ENCODE peak calls at places on chromosomes 11 and 22, in six cellular contexts. One of them, this sample, is unnamed.

GRCh38 chr11:126510621-126511370 is 155.3 kb downstream of the ST3GAL4 start:
- DNase-seq in small intestine: no peak
- DNase-seq in left ventricle myocardium inferior: no peak
- DNase-seq in body of pancreas: no peak
- DNase-seq in fibroblast of lung: no peak
- DNase-seq in mesendoderm: peak; percentile 15
- DNase-seq in this sample: no peak

GRCh38 chr11:86138958-86139357 is 70.1 kb upstream of the PICALM start:
- DNase-seq in fibroblast of lung: no peak
- DNase-seq in mesendoderm: no peak
- DNase-seq in body of pancreas: no peak
- DNase-seq in left ventricle myocardium inferior: no peak
- DNase-seq in small intestine: no peak
- DNase-seq in this sample: peak; percentile 51

GRCh38 chr11:62710001-62710345 is 2.5 kb downstream of the GNG3 start:
- DNase-seq in mesendoderm: no peak
- DNase-seq in body of pancreas: no peak
- DNase-seq in left ventricle myocardium inferior: no peak
- DNase-seq in small intestine: peak; percentile 59
- DNase-seq in fibroblast of lung: peak; percentile 55
- DNase-seq in this sample: peak; percentile 57

GRCh38 chr11:1530686-1531256 is 41.3 kb downstream of the DUSP8 start:
- DNase-seq in mesendoderm: no peak
- DNase-seq in left ventricle myocardium inferior: no peak
- DNase-seq in fibroblast of lung: no peak
- DNase-seq in small intestine: no peak
- DNase-seq in body of pancreas: no peak
- DNase-seq in this sample: no peak

GRCh38 chr22:20232781-20233180 is 35.3 kb downstream of the RTN4R start:
- DNase-seq in mesendoderm: no peak
- DNase-seq in body of pancreas: no peak
- DNase-seq in small intestine: no peak
- DNase-seq in left ventricle myocardium inferior: no peak
- DNase-seq in fibroblast of lung: no peak
- DNase-seq in this sample: no peak

GRCh38 chr22:29842740-29843139 is 4.7 kb upstream of the ASCC2 start:
- DNase-seq in body of pancreas: no peak
- DNase-seq in fibroblast of lung: peak; percentile 92
- DNase-seq in left ventricle myocardium inferior: no peak
- DNase-seq in small intestine: peak; percentile 2
- DNase-seq in mesendoderm: peak; percentile 24
- DNase-seq in this sample: no peak

GRCh38 chr11:13964771-13965074 is 2.2 kb downstream of the SPON1 start:
- DNase-seq in fibroblast of lung: no peak
- DNase-seq in mesendoderm: no peak
- DNase-seq in small intestine: no peak
- DNase-seq in body of pancreas: no peak
- DNase-seq in left ventricle myocardium inferior: no peak
- DNase-seq in this sample: no peak

GRCh38 chr11:114921697-114922096 is 243.4 kb downstream of the NXPE2 start:
- DNase-seq in body of pancreas: no peak
- DNase-seq in mesendoderm: no peak
- DNase-seq in small intestine: no peak
- DNase-seq in left ventricle myocardium inferior: no peak
- DNase-seq in fibroblast of lung: no peak
- DNase-seq in this sample: no peak

GRCh38 chr11:116179346-116179850 is 593.4 kb downstream of the BUD13 start:
- DNase-seq in body of pancreas: no peak
- DNase-seq in small intestine: no peak
- DNase-seq in fibroblast of lung: no peak
- DNase-seq in left ventricle myocardium inferior: no peak
- DNase-seq in mesendoderm: no peak
- DNase-seq in this sample: no peak

GRCh38 chr11:125954945-125955640 is 9.2 kb downstream of the VSIG10L2 start:
- DNase-seq in left ventricle myocardium inferior: no peak
- DNase-seq in body of pancreas: no peak
- DNase-seq in fibroblast of lung: no peak
- DNase-seq in mesendoderm: no peak
- DNase-seq in small intestine: no peak
- DNase-seq in this sample: no peak

GRCh38 chr11:117733311-117733710 is 63.7 kb downstream of the DSCAML1 start:
- DNase-seq in body of pancreas: no peak
- DNase-seq in fibroblast of lung: no peak
- DNase-seq in left ventricle myocardium inferior: no peak
- DNase-seq in small intestine: no peak
- DNase-seq in mesendoderm: no peak
- DNase-seq in this sample: no peak

GRCh38 chr22:24822471-24822870 is 16.5 kb downstream of the SGSM1 start:
- DNase-seq in body of pancreas: peak; percentile 68
- DNase-seq in mesendoderm: no peak
- DNase-seq in fibroblast of lung: no peak
- DNase-seq in small intestine: no peak
- DNase-seq in left ventricle myocardium inferior: no peak
- DNase-seq in this sample: no peak

GRCh38 chr11:83956119-83956697 is 670.0 kb upstream of the CCDC90B start:
- DNase-seq in left ventricle myocardium inferior: no peak
- DNase-seq in small intestine: no peak
- DNase-seq in fibroblast of lung: no peak
- DNase-seq in body of pancreas: no peak
- DNase-seq in mesendoderm: no peak
- DNase-seq in this sample: no peak

GRCh38 chr11:113240790-113241189 is 73.6 kb upstream of the TTC12 start:
- DNase-seq in mesendoderm: peak; percentile 89
- DNase-seq in body of pancreas: no peak
- DNase-seq in small intestine: no peak
- DNase-seq in left ventricle myocardium inferior: no peak
- DNase-seq in fibroblast of lung: no peak
- DNase-seq in this sample: no peak

GRCh38 chr22:24841261-24841660 is 35.2 kb downstream of the SGSM1 start:
- DNase-seq in body of pancreas: peak; percentile 67
- DNase-seq in mesendoderm: no peak
- DNase-seq in small intestine: no peak
- DNase-seq in fibroblast of lung: no peak
- DNase-seq in left ventricle myocardium inferior: no peak
- DNase-seq in this sample: no peak

GRCh38 chr11:72439455-72439854 is 5.1 kb upstream of the CLPB start:
- DNase-seq in fibroblast of lung: peak; percentile 55
- DNase-seq in left ventricle myocardium inferior: no peak
- DNase-seq in mesendoderm: no peak
- DNase-seq in body of pancreas: no peak
- DNase-seq in small intestine: no peak
- DNase-seq in this sample: no peak

GRCh38 chr11:72445423-72445822 is 11.1 kb upstream of the CLPB start:
- DNase-seq in fibroblast of lung: no peak
- DNase-seq in small intestine: no peak
- DNase-seq in mesendoderm: no peak
- DNase-seq in body of pancreas: no peak
- DNase-seq in left ventricle myocardium inferior: no peak
- DNase-seq in this sample: no peak

GRCh38 chr11:72443016-72443415 is 8.7 kb upstream of the CLPB start:
- DNase-seq in mesendoderm: no peak
- DNase-seq in small intestine: no peak
- DNase-seq in body of pancreas: no peak
- DNase-seq in left ventricle myocardium inferior: no peak
- DNase-seq in fibroblast of lung: peak; percentile 26
- DNase-seq in this sample: no peak

GRCh38 chr11:72436667-72437066 is 2.3 kb upstream of the CLPB start:
- DNase-seq in fibroblast of lung: no peak
- DNase-seq in body of pancreas: no peak
- DNase-seq in left ventricle myocardium inferior: no peak
- DNase-seq in small intestine: no peak
- DNase-seq in mesendoderm: no peak
- DNase-seq in this sample: no peak

DNA sequence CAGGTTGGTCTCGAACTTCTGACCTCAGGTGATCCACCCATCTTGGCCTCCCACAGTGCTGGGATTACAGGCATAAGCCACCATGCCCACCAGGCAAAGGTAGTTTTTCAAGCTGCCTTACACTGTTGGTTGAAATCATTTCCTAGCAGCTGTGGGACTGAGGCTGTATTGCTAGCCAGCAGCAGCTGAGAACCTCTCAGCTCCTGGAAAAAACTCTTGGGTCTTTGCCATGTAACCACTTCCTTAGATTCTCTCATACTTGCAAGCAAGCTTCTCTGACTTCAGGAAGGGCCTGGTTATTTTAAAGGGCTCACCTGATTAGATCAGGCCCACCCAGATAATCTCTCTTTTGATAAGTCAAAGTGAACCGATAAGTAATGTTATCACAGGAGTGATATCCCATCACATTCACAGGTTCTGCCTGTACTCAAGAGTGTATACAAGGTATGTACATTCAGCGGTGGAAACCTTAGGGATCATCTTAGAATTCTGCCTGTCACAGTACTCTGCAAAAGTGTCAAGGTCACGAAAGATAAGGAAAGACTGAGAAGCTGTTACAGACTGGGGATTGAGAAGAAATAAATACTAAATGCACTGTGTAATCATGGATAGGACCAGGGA is 7.4 kb upstream of the CLPB start:
- DNase-seq in mesendoderm: no peak
- DNase-seq in small intestine: no peak
- DNase-seq in body of pancreas: peak; percentile 9
- DNase-seq in left ventricle myocardium inferior: no peak
- DNase-seq in fibroblast of lung: peak; percentile 45
- DNase-seq in this sample: no peak
- H3K4me1 ChIP-seq in mesendoderm: no peaks in the 10 kb centered on the region
- H3K4me1 ChIP-seq in small intestine: no peaks in the 10 kb centered on the region
- H3K4me1 ChIP-seq in body of pancreas: no peaks in the 10 kb centered on the region
- H3K4me1 ChIP-seq in left ventricle myocardium inferior: no peaks in the 10 kb centered on the region
- H3K4me1 ChIP-seq in fibroblast of lung: peaks cover 3% of the 10 kb centered on the region
- H3K4me1 ChIP-seq in this sample: no peaks in the 10 kb centered on the region

GRCh38 chr11:67276821-67277230 is 10.6 kb downstream of the GRK2 start:
- DNase-seq in fibroblast of lung: peak; percentile 53
- DNase-seq in body of pancreas: peak; percentile 14
- DNase-seq in small intestine: peak; percentile 21
- DNase-seq in left ventricle myocardium inferior: no peak
- DNase-seq in mesendoderm: peak; percentile 61
- DNase-seq in this sample: peak; percentile 62
- H3K27ac ChIP-seq in fibroblast of lung: peak overlapping the region; percentile 79
- H3K27ac ChIP-seq in body of pancreas: no peak overlapping the region
- H3K27ac ChIP-seq in small intestine: peak overlapping the region; percentile 97
- H3K27ac ChIP-seq in left ventricle myocardium inferior: peak overlapping the region; percentile 94
- H3K27ac ChIP-seq in mesendoderm: peak overlapping the region; percentile 91
- H3K27ac ChIP-seq in this sample: peak overlapping the region; percentile 100

GRCh38 chr11:124950606-124951330 is 3.2 kb upstream of the CCDC15 start:
- DNase-seq in fibroblast of lung: no peak
- DNase-seq in mesendoderm: no peak
- DNase-seq in left ventricle myocardium inferior: no peak
- DNase-seq in body of pancreas: no peak
- DNase-seq in small intestine: peak; percentile 29
- DNase-seq in this sample: no peak
- H3K4me3 ChIP-seq in fibroblast of lung: no peak overlapping the region
- H3K4me3 ChIP-seq in mesendoderm: no peak overlapping the region
- H3K4me3 ChIP-seq in left ventricle myocardium inferior: no peak overlapping the region
- H3K4me3 ChIP-seq in body of pancreas: no peak overlapping the region
- H3K4me3 ChIP-seq in small intestine: no peak overlapping the region
- H3K4me3 ChIP-seq in this sample: no peak overlapping the region

GRCh38 chr11:48106166-48106565 is 110.4 kb upstream of the OR4B1 start:
- DNase-seq in mesendoderm: no peak
- DNase-seq in fibroblast of lung: no peak
- DNase-seq in left ventricle myocardium inferior: no peak
- DNase-seq in body of pancreas: no peak
- DNase-seq in small intestine: no peak
- DNase-seq in this sample: no peak

GRCh38 chr11:48108231-48109045 is 108.2 kb upstream of the OR4B1 start:
- DNase-seq in mesendoderm: no peak
- DNase-seq in body of pancreas: no peak
- DNase-seq in fibroblast of lung: no peak
- DNase-seq in small intestine: no peak
- DNase-seq in left ventricle myocardium inferior: no peak
- DNase-seq in this sample: no peak

GRCh38 chr11:48105096-48105990 is 111.3 kb upstream of the OR4B1 start:
- DNase-seq in mesendoderm: no peak
- DNase-seq in left ventricle myocardium inferior: no peak
- DNase-seq in fibroblast of lung: no peak
- DNase-seq in body of pancreas: no peak
- DNase-seq in small intestine: no peak
- DNase-seq in this sample: no peak

GRCh38 chr11:48109046-48109666 is 107.5 kb upstream of the OR4B1 start:
- DNase-seq in fibroblast of lung: peak; percentile 70
- DNase-seq in small intestine: peak; percentile 61
- DNase-seq in body of pancreas: no peak
- DNase-seq in left ventricle myocardium inferior: no peak
- DNase-seq in mesendoderm: peak; percentile 51
- DNase-seq in this sample: no peak

GRCh38 chr11:48107188-48107704 is 109.4 kb upstream of the OR4B1 start:
- DNase-seq in body of pancreas: no peak
- DNase-seq in fibroblast of lung: no peak
- DNase-seq in mesendoderm: no peak
- DNase-seq in left ventricle myocardium inferior: no peak
- DNase-seq in small intestine: no peak
- DNase-seq in this sample: no peak
- H3K4me1 ChIP-seq in body of pancreas: peaks cover 42% of the 10 kb centered on the region
- H3K4me1 ChIP-seq in fibroblast of lung: peaks cover 10% of the 10 kb centered on the region
- H3K4me1 ChIP-seq in mesendoderm: peaks cover 3% of the 10 kb centered on the region
- H3K4me1 ChIP-seq in left ventricle myocardium inferior: peaks cover 43% of the 10 kb centered on the region
- H3K4me1 ChIP-seq in small intestine: peaks cover 14% of the 10 kb centered on the region
- H3K4me1 ChIP-seq in this sample: peaks cover 21% of the 10 kb centered on the region